ENCODE peak calls at places on chromosome 21, in four cellular contexts. K, B, Z and S are unnamed samples.

GRCh38 chr21:31220567-31220966 is 123.5 kb downstream of the TIAM1 start:
- DNase-seq in K (no peak), B (peak), Z (no peak), S (no peak)

GRCh38 chr21:43880111-43880985 is 15.3 kb downstream of the AGPAT3 start:
- DNase-seq in K (no peak), B (peak), Z (no peak), S (no peak)

GRCh38 chr21:37878946-37879660 is 37.2 kb downstream of the KCNJ6 start:
- DNase-seq in K (no peak), B (peak), Z (no peak), S (no peak)

GRCh38 chr21:46662765-46663500 is 27.5 kb downstream of the PRMT2 start:
- DNase-seq in K (no peak), B (no peak), Z (no peak), S (no peak)

GRCh38 chr21:37799193-37800121 is 116.8 kb downstream of the KCNJ6 start:
- DNase-seq in K (no peak), B (no peak), Z (no peak), S (no peak)

GRCh38 chr21:41562101-41563000 is 54.4 kb upstream of the TMPRSS2 start:
- DNase-seq in K (no peak), B (peak), Z (peak), S (peak)

GRCh38 chr21:25561668-25562641 is 45.3 kb downstream of the MRPL39 start:
- DNase-seq in K (peak), B (peak), Z (no peak), S (peak)

GRCh38 chr21:15233611-15234010 is 168.8 kb upstream of the NRIP1 start:
- DNase-seq in K (no peak), B (no peak), Z (no peak), S (no peak)

GRCh38 chr21:42527489-42528158 is 14.0 kb downstream of the SLC37A1 start:
- DNase-seq in K (peak), B (no peak), Z (no peak), S (no peak)

GRCh38 chr21:37580690-37581089 is 214.1 kb downstream of the DYRK1A start:
- DNase-seq in K (no peak), B (no peak), Z (no peak), S (no peak)

GRCh38 chr21:31334648-31335121 is 9.4 kb downstream of the TIAM1 start:
- DNase-seq in K (no peak), B (peak), Z (no peak), S (peak)

GRCh38 chr21:33281101-33281652 is 15.0 kb downstream of the IL10RB start:
- DNase-seq in K (no peak), B (no peak), Z (no peak), S (no peak)

GRCh38 chr21:33121715-33122475 is 52.0 kb downstream of the OLIG1 start:
- DNase-seq in K (no peak), B (peak), Z (no peak), S (no peak)

GRCh38 chr21:38809170-38809878 is 3.6 kb downstream of the ETS2 start:
- DNase-seq in K (no peak), B (no peak), Z (no peak), S (peak)

GRCh38 chr21:42238185-42238934 is 19.4 kb downstream of the ABCG1 start:
- DNase-seq in K (peak), B (no peak), Z (no peak), S (no peak)